ENCODE peak calls at places on chromosomes 5 and 9, in five cellular contexts. J is epithelial cell of esophagus, L is mesendoderm, V is GDM1, G is germinal center. H is an unnamed sample.

GRCh38 chr5:74947961-74948613 is 81.9 kb upstream of the FAM169A start:
- DNase-seq in J (no peak), L (peak), V (no peak), G (no peak), H (no peak)

GRCh38 chr9:6833518-6834192 is 75.9 kb downstream of the KDM4C start:
- DNase-seq in J (peak), V (no peak), G (no peak), L (no peak), H (no peak)

GRCh38 chr5:106766913-106767312 is 903.8 kb downstream of the EFNA5 start:
- DNase-seq in J (no peak), V (no peak), G (no peak), L (no peak), H (no peak)

GRCh38 chr5:132219981-132220380 is 7.7 kb downstream of the P4HA2 start:
- DNase-seq in J (peak), V (no peak), G (no peak), L (no peak), H (no peak)

GRCh38 chr9:33458444-33458843 is 11.1 kb upstream of the AQP3 start:
- DNase-seq in L (peak), V (no peak), G (peak), J (peak), H (no peak)

GRCh38 chr9:85163415-85163814 is 493.9 kb downstream of the NTRK2 start:
- DNase-seq in G (no peak), V (no peak), L (no peak), J (peak), H (no peak)

GRCh38 chr5:1063661-1064382 is 48.0 kb downstream of the SLC12A7 start:
- DNase-seq in G (no peak), V (no peak), J (no peak), L (no peak), H (no peak)

GRCh38 chr9:7760014-7760415 is 39.6 kb downstream of the DMAC1 start:
- DNase-seq in J (no peak), V (no peak), L (no peak), G (no peak), H (no peak)

GRCh38 chr9:127805620-127806019 is 2.9 kb downstream of the FPGS start:
- DNase-seq in V (peak), G (peak), L (peak), J (peak), H (no peak)

GRCh38 chr5:178785999-178786398 is 55.5 kb upstream of the ZNF354A start:
- DNase-seq in L (no peak), V (no peak), J (peak), G (no peak), H (no peak)

GRCh38 chr5:33148076-33148501 is 292.7 kb upstream of the TARS1 start:
- DNase-seq in L (no peak), J (peak), V (no peak), G (no peak), H (no peak)

GRCh38 chr5:90474235-90475107 is at the start of the genes MBLAC2 and POLR3G:
- DNase-seq in V (peak), G (peak), L (peak), J (peak), H (peak)

H was measured in left colon.